ENCODE peak calls at places on chromosome 14, in four cellular contexts. W, U, L and F are unnamed samples.

GRCh38 chr14:51094282-51094821 is 553 bp downstream of the TRIM9 start:
- DNase-seq in U (peak; percentile 43), L (peak; percentile 66), W (no peak), F (no peak)

GRCh38 chr14:21185506-21185905 is 29.6 kb upstream of the OR5AU1 start:
- DNase-seq in U (no peak), W (no peak), L (no peak), F (no peak)

GRCh38 chr14:31286456-31287293 is 79.1 kb upstream of the HECTD1 start:
- DNase-seq in U (peak; percentile 75), L (no peak), W (no peak), F (no peak)

GRCh38 chr14:74302160-74302628 is 540 bp downstream of the ABCD4 start:
- DNase-seq in W (no peak), L (no peak), U (no peak), F (no peak)

GRCh38 chr14:71175491-71175890 is 268.2 kb downstream of the PCNX1 start:
- DNase-seq in W (no peak), U (no peak), L (no peak), F (no peak)

GRCh38 chr14:76516884-76517283 is 140.9 kb downstream of the ESRRB start:
- DNase-seq in U (no peak), W (no peak), L (no peak), F (no peak)

GRCh38 chr14:21068521-21069387 is 1.4 kb upstream of the ARHGEF40 start:
- DNase-seq in W (peak; percentile 47), L (peak; percentile 83), U (peak; percentile 63), F (peak; percentile 77)

GRCh38 chr14:78985668-78986073 is 815.5 kb downstream of the NRXN3 start:
- DNase-seq in L (no peak), W (no peak), U (peak; percentile 61), F (no peak)

GRCh38 chr14:22535916-22536315 is 53.1 kb downstream of the DAD1 start:
- DNase-seq in W (no peak), L (no peak), U (no peak), F (no peak)
- H3K4me1 ChIP-seq in W (peaks cover 48% of the 10 kb centered on the region), L (peaks cover 17% of the 10 kb centered on the region), U (no peaks in the 10 kb centered on the region), F (peaks cover 37% of the 10 kb centered on the region)

GRCh38 chr14:36268957-36269734 is 51.3 kb downstream of the MBIP start:
- DNase-seq in W (no peak), U (peak; percentile 47), L (no peak), F (no peak)
- H3K27ac ChIP-seq in W (no peak overlapping the region), U (no peak overlapping the region), L (no peak overlapping the region), F (no peak overlapping the region)

GRCh38 chr14:104636131-104636530 is 31.6 kb upstream of the TMEM179 start:
- DNase-seq in U (no peak), L (peak; percentile 25), W (no peak), F (no peak)
- H3K27me3 ChIP-seq in U (no peaks in the 10 kb centered on the region), L (peaks cover 3% of the 10 kb centered on the region), W (peaks cover 86% of the 10 kb centered on the region), F (peaks cover 80% of the 10 kb centered on the region)

GRCh38 chr14:68951800-68952540 is 27.1 kb downstream of the ACTN1 start:
- DNase-seq in W (peak; percentile 56), U (no peak), L (peak; percentile 77), F (no peak)

GRCh38 chr14:68955164-68955921 is 23.8 kb downstream of the ACTN1 start:
- DNase-seq in L (peak; percentile 94), U (no peak), W (no peak), F (peak; percentile 88)

GRCh38 chr14:68951051-68951797 is 27.9 kb downstream of the ACTN1 start:
- DNase-seq in L (peak; percentile 99), U (no peak), W (peak; percentile 80), F (peak; percentile 97)

GRCh38 chr14:68950111-68950510 is 29.0 kb downstream of the ACTN1 start:
- DNase-seq in L (no peak), W (no peak), U (no peak), F (no peak)

DNA sequence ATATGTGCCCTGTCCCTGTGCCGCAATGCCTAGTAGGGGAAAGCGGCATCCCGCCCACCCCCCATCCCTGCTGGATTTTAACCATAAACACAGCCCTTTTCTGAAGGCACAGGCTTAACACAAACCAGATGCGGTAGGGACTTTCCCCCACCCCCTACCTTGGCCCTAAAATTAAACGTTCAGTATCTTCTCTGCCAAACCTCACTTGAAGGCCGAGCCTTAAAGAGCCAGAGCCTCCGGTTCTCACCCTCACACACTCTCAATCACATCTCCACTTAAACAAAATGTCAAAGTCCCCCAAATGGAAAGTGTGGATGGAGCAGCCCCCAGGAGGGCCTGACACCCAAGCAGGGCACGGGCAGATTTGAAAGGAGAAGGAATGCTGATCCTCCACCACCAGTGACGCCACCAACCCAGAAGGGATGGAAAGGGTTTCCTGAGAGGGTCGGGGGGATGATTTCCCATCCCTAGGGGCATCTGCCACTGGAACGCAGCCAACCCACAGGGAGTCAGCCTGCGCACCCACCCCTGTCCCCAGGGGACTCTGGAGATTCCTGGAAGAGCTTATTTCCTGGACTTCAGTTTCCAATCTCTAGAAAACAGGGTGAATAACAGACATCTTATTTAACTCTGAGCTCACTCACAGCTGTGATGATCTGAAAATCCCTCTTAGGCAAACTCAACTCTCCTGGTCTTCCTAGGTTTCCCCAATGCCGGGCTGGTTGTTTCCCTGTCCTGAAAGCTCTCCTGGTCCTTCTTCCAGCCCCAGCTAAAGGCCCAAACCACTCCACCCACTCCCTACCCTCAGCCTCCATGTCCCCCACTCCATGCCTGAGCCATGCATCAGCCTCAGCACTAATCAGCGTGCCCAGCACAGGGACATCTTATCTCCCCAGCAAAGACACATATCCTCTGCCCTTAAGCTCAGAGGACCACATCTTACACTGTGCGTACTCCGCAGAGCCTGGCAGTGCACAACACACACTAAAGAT is 26.3 kb downstream of the ACTN1 start:
- DNase-seq in U (no peak), L (peak; percentile 85), W (peak; percentile 59), F (no peak)
- H3K4me1 ChIP-seq in U (peaks cover 9% of the 10 kb centered on the region), L (peaks cover 99% of the 10 kb centered on the region), W (peaks cover 100% of the 10 kb centered on the region), F (peaks cover 11% of the 10 kb centered on the region)

DNA sequence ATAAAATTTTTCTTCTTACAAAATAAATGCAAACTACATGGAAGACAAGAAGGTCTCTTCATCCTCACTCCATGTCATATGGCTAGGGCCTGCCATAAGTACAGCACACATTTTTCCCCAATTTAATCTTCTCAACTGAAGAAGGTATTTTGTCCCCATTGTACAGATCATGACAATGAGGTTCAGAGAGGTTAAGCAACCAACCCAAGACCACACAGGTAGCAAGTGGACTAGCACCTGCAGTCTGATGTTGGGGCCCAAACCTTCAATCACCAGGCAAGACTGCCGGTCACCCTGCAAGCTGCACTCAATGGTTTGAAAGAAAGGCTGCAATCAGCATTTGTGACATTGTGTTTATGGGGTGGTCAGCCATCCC is 6.5 kb upstream of the MEG3 start:
- DNase-seq in U (no peak), L (no peak), W (no peak), F (no peak)
- H3K27ac ChIP-seq in U (no peak overlapping the region), L (no peak overlapping the region), W (no peak overlapping the region), F (no peak overlapping the region)